ENCODE peak calls at places on chromosomes 3 and 15, in seven cellular contexts. L, Q, P, Y, G, A and D are unnamed samples.

GRCh38 chr3:195163719-195164572 is 107.0 kb downstream of the XXYLT1 start:
- DNase-seq in G (no peak), A (no peak), P (no peak), Q (no peak), L (no peak), Y (no peak), D (no peak)

GRCh38 chr3:141699349-141699748 is 38.7 kb upstream of the RNF7 start:
- DNase-seq in G (no peak), Y (no peak), A (no peak), P (no peak), L (no peak), Q (no peak), D (no peak)

GRCh38 chr3:185711255-185711870 is 113.5 kb downstream of the IGF2BP2 start:
- DNase-seq in Y (no peak), A (no peak), P (no peak), G (no peak), Q (no peak), L (no peak), D (no peak)

GRCh38 chr3:169260296-169260695 is 403.2 kb downstream of the MECOM start:
- DNase-seq in Y (no peak), Q (no peak), L (no peak), G (no peak), A (no peak), P (no peak), D (no peak)

GRCh38 chr3:31448035-31448881 is 84.5 kb upstream of the STT3B start:
- DNase-seq in Y (no peak), G (no peak), A (no peak), P (no peak), L (peak), Q (no peak), D (no peak)

GRCh38 chr15:70854669-70854976 is 666 bp upstream of the LARP6 start:
- DNase-seq in Y (no peak), G (no peak), L (no peak), Q (no peak), A (no peak), P (no peak), D (no peak)

GRCh38 chr15:89338036-89338435 is 3.4 kb upstream of the POLG start:
- DNase-seq in G (peak), L (no peak), A (peak), Y (no peak), P (no peak), Q (no peak), D (no peak)

GRCh38 chr15:59158701-59159034 is 48.0 kb upstream of the LDHAL6B start:
- DNase-seq in A (no peak), Y (no peak), L (no peak), G (no peak), Q (no peak), P (no peak), D (no peak)

GRCh38 chr3:133821767-133822638 is 16.4 kb downstream of the SRPRB start:
- DNase-seq in P (peak), Q (no peak), A (peak), Y (no peak), G (peak), L (no peak), D (no peak)

GRCh38 chr15:74396445-74397238 is 29.2 kb upstream of the CYP11A1 start:
- DNase-seq in Q (no peak), A (no peak), Y (no peak), L (peak), G (no peak), P (peak), D (no peak)

GRCh38 chr15:43329222-43329959 is 982 bp downstream of the LCMT2 start:
- DNase-seq in Y (no peak), A (no peak), L (peak), G (peak), Q (peak), P (no peak), D (no peak)

GRCh38 chr15:60444289-60444912 is 34.5 kb downstream of the ICE2 start:
- DNase-seq in Y (no peak), P (peak), G (no peak), A (no peak), Q (no peak), L (no peak), D (no peak)

GRCh38 chr3:57755368-57756021 is 614 bp upstream of the SLMAP start:
- DNase-seq in A (no peak), Y (peak), Q (peak), G (no peak), L (peak), P (no peak), D (peak)

GRCh38 chr15:98861188-98861587 is 146.4 kb downstream of the PGPEP1L start:
- DNase-seq in L (no peak), A (no peak), Q (no peak), P (no peak), Y (no peak), G (no peak), D (no peak)

GRCh38 chr3:17733768-17734167 is 8.7 kb downstream of the TBC1D5 start:
- DNase-seq in L (no peak), G (no peak), Y (no peak), A (no peak), P (no peak), Q (no peak), D (no peak)

GRCh38 chr15:68354923-68355322 is 77.0 kb downstream of the ITGA11 start:
- DNase-seq in A (no peak), P (peak), Y (no peak), L (no peak), Q (no peak), G (no peak), D (no peak)

GRCh38 chr3:40617084-40617483 is 92.3 kb downstream of the ZNF621 start:
- DNase-seq in G (no peak), A (no peak), L (no peak), Y (no peak), Q (no peak), P (no peak), D (no peak)

GRCh38 chr15:98873441-98874218 is 134.0 kb downstream of the PGPEP1L start:
- DNase-seq in P (peak), L (no peak), Y (no peak), A (no peak), G (no peak), Q (no peak), D (no peak)

GRCh38 chr3:27666708-27667107 is 55.4 kb downstream of the EOMES start:
- DNase-seq in P (no peak), Y (no peak), L (peak), Q (no peak), A (peak), G (peak), D (no peak)

GRCh38 chr15:68420186-68420684 is 11.7 kb downstream of the ITGA11 start:
- DNase-seq in A (peak), Y (no peak), L (no peak), Q (no peak), G (no peak), P (no peak), D (peak)

GRCh38 chr3:186219211-186219638 is 110.3 kb upstream of the ETV5 start:
- DNase-seq in G (no peak), L (no peak), Y (no peak), Q (no peak), A (no peak), P (no peak), D (peak)

GRCh38 chr3:112685956-112686355 is 45.0 kb upstream of the CCDC80 start:
- DNase-seq in P (no peak), A (no peak), L (no peak), G (no peak), Q (no peak), Y (no peak), D (no peak)

GRCh38 chr3:109952924-109953323 is 615.6 kb upstream of the DPPA4 start:
- DNase-seq in L (no peak), Y (no peak), G (no peak), P (no peak), A (no peak), Q (no peak), D (no peak)

GRCh38 chr15:99414755-99415731 is 150.7 kb upstream of the MEF2A start:
- DNase-seq in Y (no peak), L (no peak), A (peak), Q (no peak), G (no peak), P (no peak), D (no peak)

GRCh38 chr3:126373682-126374601 is 16.7 kb upstream of the KLF15 start:
- DNase-seq in Y (no peak), L (no peak), P (no peak), A (peak), G (peak), Q (no peak), D (no peak)

GRCh38 chr3:171653701-171654100 is 156.6 kb downstream of the PLD1 start:
- DNase-seq in Q (no peak), L (no peak), A (no peak), P (no peak), Y (no peak), G (no peak), D (no peak)

GRCh38 chr3:129060276-129061076 is at the start of gene GP9:
- DNase-seq in Y (no peak), Q (no peak), L (no peak), A (no peak), G (no peak), P (no peak), D (no peak)

GRCh38 chr15:29554531-29554930 is 267.7 kb downstream of the TJP1 start:
- DNase-seq in Q (no peak), A (no peak), P (no peak), Y (no peak), L (no peak), G (no peak), D (no peak)

GRCh38 chr15:74373731-74374647 is 6.5 kb upstream of the CYP11A1 start:
- DNase-seq in Q (peak), P (peak), G (peak), A (peak), L (peak), Y (peak), D (peak)

GRCh38 chr15:89783111-89783860 is 7.2 kb downstream of the MESP2 start:
- DNase-seq in Y (no peak), A (no peak), P (no peak), Q (no peak), L (no peak), G (peak), D (no peak)

GRCh38 chr3:62149962-62150361 is 223.4 kb downstream of the FEZF2 start:
- DNase-seq in A (no peak), P (peak), Y (no peak), L (no peak), G (no peak), Q (no peak), D (no peak)

GRCh38 chr15:25052191-25052999 is 97.6 kb downstream of the SNRPN start:
- DNase-seq in Q (no peak), A (peak), P (no peak), Y (no peak), G (no peak), L (no peak), D (peak)